ENCODE peak calls at places on chromosome 21, in five cellular contexts. N, A, V, C and M are unnamed samples.

GRCh38 chr21:29256125-29256895 is 42.4 kb upstream of the BACH1 start:
- DNase-seq in N (no peak), A (no peak), V (no peak), C (no peak), M (no peak)

GRCh38 chr21:27590271-27590670 is 623.4 kb upstream of the ADAMTS5 start:
- DNase-seq in N (no peak), A (no peak), V (no peak), C (no peak), M (no peak)

GRCh38 chr21:40011371-40011770 is 144.1 kb downstream of the PCP4 start:
- DNase-seq in N (no peak), A (no peak), V (no peak), C (no peak), M (no peak)

GRCh38 chr21:36694593-36695282 is 4.2 kb upstream of the SIM2 start:
- DNase-seq in N (no peak), A (no peak), V (no peak), C (peak), M (no peak)

GRCh38 chr21:42843021-42843420 is 36.3 kb downstream of the WDR4 start:
- DNase-seq in N (no peak), A (no peak), V (no peak), C (no peak), M (no peak)

GRCh38 chr21:14594967-14595366 is 48.9 kb upstream of the SAMSN1 start:
- DNase-seq in N (no peak), A (no peak), V (no peak), C (no peak), M (no peak)

GRCh38 chr21:31557421-31557955 is 102.0 kb upstream of the SOD1 start:
- DNase-seq in N (no peak), A (no peak), V (no peak), C (peak), M (no peak)

GRCh38 chr21:42760977-42761751 is 107.7 kb downstream of the PDE9A start:
- DNase-seq in N (no peak), A (no peak), V (no peak), C (no peak), M (no peak)

GRCh38 chr21:32779983-32780382 is 8.4 kb upstream of the PAXBP1 start:
- DNase-seq in N (no peak), A (no peak), V (peak), C (no peak), M (no peak)

GRCh38 chr21:29887313-29888009 is 52.3 kb downstream of the GRIK1 start:
- DNase-seq in N (no peak), A (no peak), V (no peak), C (no peak), M (no peak)

GRCh38 chr21:31235671-31236450 is 108.2 kb downstream of the TIAM1 start:
- DNase-seq in N (no peak), A (no peak), V (no peak), C (no peak), M (no peak)

GRCh38 chr21:32909393-32909792 is 116.3 kb upstream of the OLIG2 start:
- DNase-seq in N (no peak), A (no peak), V (no peak), C (no peak), M (no peak)

GRCh38 chr21:15010645-15011044 is 54.2 kb downstream of the NRIP1 start:
- DNase-seq in N (no peak), A (no peak), V (no peak), C (no peak), M (peak)

GRCh38 chr21:27292851-27293638 is 326.2 kb upstream of the ADAMTS5 start:
- DNase-seq in N (no peak), A (no peak), V (no peak), C (peak), M (no peak)

GRCh38 chr21:27406297-27407009 is 439.6 kb upstream of the ADAMTS5 start:
- DNase-seq in N (no peak), A (no peak), V (no peak), C (peak), M (peak)

GRCh38 chr21:32256873-32257620 is 21.8 kb downstream of the MIS18A start:
- DNase-seq in N (peak), A (no peak), V (no peak), C (peak), M (peak)

GRCh38 chr21:16514316-16514715 is 784.5 kb downstream of the USP25 start:
- DNase-seq in N (no peak), A (no peak), V (no peak), C (no peak), M (no peak)

GRCh38 chr21:16509466-16509865 is 779.7 kb downstream of the USP25 start:
- DNase-seq in N (no peak), A (no peak), V (no peak), C (no peak), M (peak)
- TF ChIP-seq RCOR1 in N (no peak), A (no peak), V (no peak), C (no peak), M (no peak)

DNA sequence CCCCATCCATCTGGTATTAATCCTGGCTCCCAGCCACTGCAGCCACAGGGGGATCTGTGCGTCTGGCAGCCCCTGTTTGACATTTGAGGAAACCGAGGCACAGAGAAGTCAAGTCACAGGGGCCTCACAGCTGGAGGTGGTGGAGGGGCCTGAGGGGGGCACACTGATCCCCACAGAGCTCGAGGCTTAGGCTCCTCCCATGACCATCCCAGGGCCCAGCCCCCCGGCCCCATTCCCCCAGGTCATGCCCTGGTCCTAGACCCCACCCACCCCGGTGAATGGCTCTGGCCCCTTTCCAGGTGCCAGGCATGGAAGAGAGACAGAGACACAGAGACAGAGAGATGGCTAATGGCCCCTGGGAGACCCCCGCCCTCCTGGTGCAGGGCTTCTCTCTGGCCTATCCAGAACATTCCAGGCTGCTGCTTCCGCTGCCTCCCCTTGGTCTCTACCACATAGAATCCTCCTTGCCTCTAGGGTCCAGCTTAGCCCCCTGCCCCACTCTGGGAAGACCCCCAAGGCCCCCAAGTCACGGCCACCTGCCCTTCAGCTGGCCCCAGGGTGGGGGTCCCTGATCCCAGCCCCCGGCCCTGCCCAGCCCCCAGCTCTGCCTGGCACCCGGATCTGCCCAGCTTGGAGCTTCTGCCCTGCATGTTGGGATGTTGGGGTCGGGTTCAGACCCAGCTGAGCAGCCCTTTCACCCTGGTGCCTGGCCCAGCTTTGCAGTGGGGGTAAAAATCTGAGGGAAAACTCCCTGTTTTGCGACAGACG is 29.2 kb upstream of the LRRC3 start:
- DNase-seq in N (no peak), A (no peak), V (no peak), C (no peak), M (no peak)
- TF ChIP-seq RCOR1 in N (no peak), A (no peak), V (no peak), C (no peak), M (no peak)

GRCh38 chr21:25889996-25890395 is 155.2 kb downstream of the GABPA start:
- DNase-seq in N (no peak), A (no peak), V (no peak), C (no peak), M (no peak)
- TF ChIP-seq RCOR1 in N (no peak), A (no peak), V (no peak), C (no peak), M (no peak)

GRCh38 chr21:46117586-46118304 is 19.8 kb downstream of the COL6A2 start:
- DNase-seq in N (no peak), A (no peak), V (no peak), C (peak), M (no peak)
- TF ChIP-seq RCOR1 in N (no peak), A (no peak), V (no peak), C (no peak), M (no peak)

GRCh38 chr21:22898061-22898460 is 1899.9 kb downstream of the NCAM2 start:
- DNase-seq in N (no peak), A (no peak), V (no peak), C (no peak), M (no peak)

GRCh38 chr21:22904385-22904784 is 1906.2 kb downstream of the NCAM2 start:
- DNase-seq in N (no peak), A (no peak), V (no peak), C (no peak), M (no peak)

GRCh38 chr21:22900511-22900910 is 1902.3 kb downstream of the NCAM2 start:
- DNase-seq in N (no peak), A (no peak), V (no peak), C (peak), M (peak)
- TF ChIP-seq RCOR1 in N (no peak), A (no peak), V (no peak), C (no peak), M (no peak)

GRCh38 chr21:34129971-34130597 is 56.7 kb downstream of the MRPS6 start:
- DNase-seq in N (no peak), A (no peak), V (no peak), C (peak), M (peak)
- TF ChIP-seq RCOR1 in N (no peak), A (no peak), V (no peak), C (no peak), M (no peak)

GRCh38 chr21:41739936-41740335 is 26.9 kb downstream of the RIPK4 start:
- DNase-seq in N (no peak), A (no peak), V (no peak), C (no peak), M (no peak)
- TF ChIP-seq RCOR1 in N (no peak), A (no peak), V (no peak), C (no peak), M (no peak)

GRCh38 chr21:45288441-45288841 is 746 bp upstream of the POFUT2 start:
- DNase-seq in N (no peak), A (no peak), V (no peak), C (no peak), M (no peak)
- TF ChIP-seq RCOR1 in N (no peak), A (no peak), V (no peak), C (no peak), M (no peak)

GRCh38 chr21:44527983-44528633 is 11.9 kb downstream of the KRTAP10-1 start:
- DNase-seq in N (no peak), A (no peak), V (no peak), C (no peak), M (no peak)
- TF ChIP-seq RCOR1 in N (no peak), A (no peak), V (no peak), C (no peak), M (no peak)

DNA sequence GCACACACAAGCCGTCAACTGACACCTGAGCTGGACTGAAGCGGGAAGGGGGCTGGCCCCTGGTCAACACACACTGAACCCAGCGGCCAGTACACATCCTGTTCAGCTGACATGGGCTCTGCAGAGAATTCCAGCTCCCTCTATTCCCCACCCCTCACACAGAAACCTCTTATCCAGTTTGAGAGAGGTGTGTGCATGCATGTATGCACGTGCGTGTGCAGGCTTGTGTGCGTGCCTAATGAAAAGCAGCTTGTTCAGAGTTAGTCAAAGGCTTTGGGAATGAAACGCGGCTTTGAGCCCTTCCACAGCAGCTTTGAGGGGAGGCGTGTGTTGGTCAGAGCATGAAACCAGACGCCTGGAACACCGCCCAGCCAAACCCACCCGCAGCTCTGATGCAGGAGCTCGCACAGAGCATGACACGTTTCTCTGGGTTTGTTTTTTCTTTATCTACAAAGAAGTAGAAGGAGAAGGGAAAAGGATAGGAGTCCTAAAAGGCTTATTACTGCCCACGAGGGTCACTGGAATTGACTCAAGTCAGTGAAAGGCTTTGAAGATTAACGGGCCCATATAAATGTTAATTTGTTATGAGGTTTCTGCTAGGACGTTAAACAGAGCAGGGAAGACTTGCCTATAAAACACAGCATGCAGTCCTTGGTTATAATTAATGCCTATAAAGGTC is 184.2 kb downstream of the ETS2 start:
- DNase-seq in N (no peak), A (no peak), V (no peak), C (peak), M (peak)
- TF ChIP-seq RCOR1 in N (no peak), A (no peak), V (no peak), C (peak), M (no peak)